ENCODE peak calls at places on chromosomes 16 and 17, in nine cellular contexts. A, I, C, D, S, J, R, Q and N are unnamed samples.

GRCh38 chr17:8785547-8786412 is 13.4 kb downstream of the MFSD6L start:
- DNase-seq in J (peak), A (no peak), R (no peak), S (peak), I (peak), Q (peak), D (peak), C (peak), N (peak)

GRCh38 chr17:65523411-65523810 is 38.0 kb downstream of the AXIN2 start:
- DNase-seq in J (no peak), C (no peak), R (no peak), D (no peak), Q (no peak), S (no peak), A (no peak), I (no peak), N (no peak)

GRCh38 chr17:16463341-16464000 is 28.5 kb downstream of the LRRC75A start:
- DNase-seq in Q (no peak), R (no peak), D (no peak), I (no peak), J (no peak), C (peak), A (no peak), S (peak), N (no peak)

GRCh38 chr16:87212026-87212425 is 105.2 kb downstream of the C16orf95 start:
- DNase-seq in J (no peak), S (no peak), Q (no peak), I (no peak), D (no peak), C (no peak), A (no peak), R (no peak), N (no peak)

GRCh38 chr17:13288248-13288647 is 270.4 kb upstream of the ELAC2 start:
- DNase-seq in R (no peak), S (no peak), A (no peak), J (no peak), D (no peak), I (no peak), Q (no peak), C (no peak), N (no peak)

GRCh38 chr17:16214190-16215001 is 938 bp downstream of the NCOR1 start:
- DNase-seq in D (no peak), S (no peak), C (no peak), Q (no peak), A (no peak), R (no peak), I (no peak), J (no peak), N (no peak)

GRCh38 chr17:30243568-30243967 is 8.1 kb upstream of the SLC6A4 start:
- DNase-seq in A (no peak), S (no peak), C (no peak), R (no peak), I (no peak), J (no peak), Q (no peak), D (no peak), N (no peak)

GRCh38 chr16:85126731-85127662 is 14.7 kb upstream of the CIBAR2 start:
- DNase-seq in I (no peak), A (no peak), Q (no peak), D (no peak), J (peak), S (peak), R (no peak), C (peak), N (no peak)

GRCh38 chr16:25006504-25007055 is 8.6 kb downstream of the ARHGAP17 start:
- DNase-seq in I (no peak), D (no peak), R (no peak), S (no peak), C (peak), J (no peak), A (no peak), Q (peak), N (no peak)

GRCh38 chr16:67268136-67268579 is 11.2 kb upstream of the PLEKHG4 start:
- DNase-seq in Q (peak), D (no peak), J (peak), A (no peak), R (no peak), S (no peak), I (peak), C (no peak), N (no peak)

GRCh38 chr17:13157656-13158055 is 139.8 kb upstream of the ELAC2 start:
- DNase-seq in J (no peak), C (no peak), S (no peak), I (no peak), R (no peak), A (no peak), D (no peak), Q (no peak), N (no peak)

GRCh38 chr17:81815646-81815985 is 11.7 kb downstream of the GCGR start:
- DNase-seq in R (no peak), Q (no peak), S (no peak), D (no peak), I (no peak), J (no peak), C (no peak), A (no peak), N (no peak)

GRCh38 chr16:27974896-27975540 is 88.5 kb downstream of the GSG1L start:
- DNase-seq in S (no peak), J (no peak), A (no peak), R (no peak), D (no peak), C (no peak), Q (no peak), I (no peak), N (no peak)
- TF ChIP-seq REST in S (no peak), J (no peak), A (no peak), R (no peak), D (no peak), C (no peak), Q (no peak), I (no peak), N (no peak)

DNA sequence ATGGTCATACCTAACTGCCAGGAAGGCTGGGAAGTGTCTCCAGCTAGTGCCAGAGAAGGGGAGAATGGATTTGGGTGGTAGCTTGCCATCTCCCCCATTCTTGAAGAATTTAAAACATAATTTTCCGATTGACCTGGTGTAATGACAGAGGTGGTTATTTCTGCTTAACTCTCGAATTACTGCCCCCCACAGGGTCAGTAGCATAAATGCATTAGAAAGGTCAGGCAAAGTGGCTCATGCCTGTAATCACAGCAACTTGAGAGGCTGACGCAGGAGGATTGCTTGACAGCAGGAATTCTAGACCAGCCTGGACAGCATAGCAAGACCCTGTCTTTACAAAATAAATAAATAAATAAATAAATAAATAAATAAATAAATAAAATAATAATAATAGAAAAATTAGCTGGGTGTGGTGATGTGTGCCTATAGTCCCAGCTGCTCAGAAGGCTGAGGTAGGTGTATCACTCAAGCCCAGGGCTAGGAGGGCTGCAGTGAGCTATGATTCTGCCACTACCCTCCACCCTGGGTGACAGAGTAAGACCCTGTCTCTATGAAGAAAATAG is 27.5 kb downstream of the TMC7 start:
- DNase-seq in S (peak), R (no peak), J (no peak), D (no peak), A (no peak), C (no peak), I (no peak), Q (peak), N (no peak)
- TF ChIP-seq REST in S (no peak), R (no peak), J (no peak), D (no peak), A (no peak), C (no peak), I (no peak), Q (no peak), N (no peak)

GRCh38 chr16:57281791-57282190 is 2.7 kb downstream of the PLLP start:
- DNase-seq in D (no peak), C (no peak), J (no peak), R (no peak), A (no peak), I (no peak), S (no peak), Q (no peak), N (no peak)

GRCh38 chr16:57277586-57277985 is 6.9 kb downstream of the PLLP start:
- DNase-seq in R (no peak), D (peak), C (no peak), A (no peak), J (peak), I (peak), S (no peak), Q (no peak), N (peak)

GRCh38 chr16:57276596-57276995 is 7.9 kb downstream of the PLLP start:
- DNase-seq in S (no peak), J (no peak), D (no peak), Q (no peak), I (no peak), R (no peak), A (peak), C (no peak), N (no peak)

GRCh38 chr16:57279780-57280638 is 4.5 kb downstream of the PLLP start:
- DNase-seq in I (no peak), D (no peak), C (no peak), Q (peak), A (no peak), S (no peak), J (no peak), R (no peak), N (no peak)

DNA sequence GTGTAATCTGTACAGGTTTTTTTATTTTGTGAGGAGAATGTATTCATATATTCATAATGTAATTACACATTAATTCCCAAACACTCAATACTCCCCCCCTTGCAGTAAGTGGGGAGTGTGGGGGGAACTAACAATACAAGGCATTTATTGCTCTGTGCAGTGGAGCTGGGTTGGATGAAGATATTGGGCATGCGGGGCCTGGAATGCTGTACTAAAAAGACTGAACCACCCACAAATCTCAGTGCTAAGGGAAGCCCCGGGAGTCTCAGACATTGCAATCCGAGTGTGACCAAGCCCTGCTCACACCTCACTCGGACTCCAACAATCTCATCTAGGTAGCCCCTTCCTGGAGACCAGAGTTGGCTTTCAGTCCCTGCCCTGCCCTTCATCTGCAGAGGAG is 6.0 kb downstream of the PLLP start:
- DNase-seq in A (no peak), R (no peak), S (no peak), J (no peak), D (no peak), C (no peak), I (no peak), Q (no peak), N (no peak)
- TF ChIP-seq REST in A (no peak), R (no peak), S (no peak), J (no peak), D (no peak), C (no peak), I (no peak), Q (no peak), N (no peak)

DNA sequence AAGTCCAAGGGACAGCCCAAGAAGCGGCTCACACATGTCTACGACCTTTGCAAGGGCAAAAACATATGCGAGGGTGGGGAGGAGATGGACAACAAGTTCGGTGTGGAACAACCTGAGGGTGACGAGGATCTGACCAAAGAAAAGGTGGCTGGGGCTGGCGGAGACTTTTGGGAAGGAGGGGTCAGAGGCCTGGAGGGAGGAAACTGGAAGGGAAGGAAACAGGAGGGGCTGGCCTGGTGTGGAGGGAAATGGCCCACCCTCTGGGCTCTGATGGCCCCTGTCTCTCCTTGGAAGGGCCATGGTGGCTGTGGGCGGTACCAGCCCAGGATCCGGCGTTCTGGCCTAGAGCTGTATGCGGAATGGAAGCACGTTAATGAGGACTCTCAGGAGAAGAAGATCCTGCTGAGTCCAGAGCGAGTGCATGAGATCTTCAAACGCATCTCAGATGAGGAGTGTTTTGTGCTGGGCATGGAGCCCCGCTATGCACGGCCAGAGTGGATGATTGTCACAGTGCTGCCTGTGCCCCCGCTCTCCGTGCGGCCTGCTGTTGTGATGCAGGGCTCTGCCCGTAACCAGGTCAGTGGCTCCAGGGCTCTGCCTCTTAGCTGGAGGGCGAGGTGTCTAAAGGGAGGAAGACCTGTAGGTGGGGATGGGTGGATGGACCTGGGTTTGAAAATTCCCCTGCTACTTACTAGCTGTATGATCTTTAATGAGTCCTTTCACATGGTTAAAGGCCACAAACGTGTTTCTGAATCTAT is 12.5 kb downstream of the POLR2A start:
- DNase-seq in S (no peak), J (peak), Q (no peak), D (no peak), I (no peak), A (no peak), R (no peak), C (no peak), N (no peak)
- TF ChIP-seq REST in S (no peak), J (no peak), Q (no peak), D (no peak), I (no peak), A (no peak), R (no peak), C (no peak), N (no peak)

GRCh38 chr17:71361691-71362450 is 758.9 kb upstream of the SOX9 start:
- DNase-seq in Q (no peak), D (no peak), I (no peak), S (no peak), R (no peak), C (no peak), A (no peak), J (no peak), N (no peak)
- TF ChIP-seq REST in Q (no peak), D (no peak), I (no peak), S (no peak), R (no peak), C (no peak), A (no peak), J (no peak), N (no peak)

GRCh38 chr17:63698886-63699637 is 863 bp downstream of the LIMD2 start:
- DNase-seq in D (no peak), S (peak), C (no peak), A (peak), J (no peak), I (no peak), Q (peak), R (peak), N (no peak)
- TF ChIP-seq REST in D (no peak), S (no peak), C (no peak), A (no peak), J (no peak), I (no peak), Q (no peak), R (no peak), N (no peak)

DNA sequence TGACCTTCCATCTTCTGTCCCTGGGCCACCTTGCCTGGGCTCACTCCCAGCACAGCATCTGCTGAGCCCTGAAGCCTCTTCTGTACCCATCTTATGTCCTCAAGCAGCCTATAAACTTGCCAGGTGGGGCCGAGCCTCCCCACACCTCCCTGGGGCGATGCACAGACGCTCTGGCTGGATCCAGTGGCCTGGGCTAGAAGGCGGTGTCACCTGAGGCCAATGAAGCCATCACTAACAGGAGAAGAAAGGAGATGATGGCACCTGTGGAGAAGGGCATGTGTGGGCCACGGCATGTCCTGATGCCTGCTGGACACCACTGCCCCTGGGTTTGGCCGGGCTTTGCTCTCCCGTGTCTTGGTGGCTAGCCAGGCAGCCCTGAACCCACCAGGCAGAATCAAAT is 45.5 kb downstream of the PEMT start:
- DNase-seq in C (no peak), Q (no peak), J (no peak), A (no peak), R (no peak), D (no peak), I (no peak), S (no peak), N (no peak)
- TF ChIP-seq REST in C (no peak), Q (no peak), J (no peak), A (no peak), R (no peak), D (no peak), I (no peak), S (no peak), N (no peak)

GRCh38 chr16:63426275-63426870 is 1390.1 kb upstream of the CDH8 start:
- DNase-seq in Q (no peak), A (no peak), J (no peak), I (no peak), C (no peak), S (no peak), R (no peak), D (no peak), N (no peak)
- TF ChIP-seq REST in Q (no peak), A (no peak), J (no peak), I (no peak), C (no peak), S (no peak), R (no peak), D (no peak), N (no peak)